ENCODE peak calls at places on chromosomes 7 and 10, in five cellular contexts. P is left lung, Y is NCI-H748 treated with DMSO at 0.1 percent for 48 hours, H is frontal cortex, A is occipital lobe. I is an unnamed sample.

GRCh38 chr7:94251-94801 is 98.0 kb upstream of the FAM20C start:
- DNase-seq in H (no peak), Y (no peak), A (no peak), P (no peak), I (no peak)

GRCh38 chr7:57769958-57770357 is 320.0 kb downstream of the ZNF716 start:
- DNase-seq in P (no peak), Y (no peak), H (no peak), A (no peak), I (no peak)

GRCh38 chr10:93993782-93994668 is at the start of gene PLCE1:
- DNase-seq in P (no peak), Y (peak), A (no peak), H (peak), I (peak)

GRCh38 chr10:16944081-16944922 is 127.1 kb upstream of the RSU1 start:
- DNase-seq in H (no peak), Y (no peak), P (no peak), A (no peak), I (no peak)

GRCh38 chr10:60521974-60522405 is 132.3 kb upstream of the ANK3 start:
- DNase-seq in P (no peak), A (no peak), H (no peak), Y (no peak), I (peak)

GRCh38 chr10:132129431-132129830 is 57.3 kb upstream of the DPYSL4 start:
- DNase-seq in P (no peak), Y (no peak), H (no peak), A (no peak), I (no peak)

GRCh38 chr7:6248581-6248980 is 23.8 kb downstream of the CYTH3 start:
- DNase-seq in H (no peak), P (no peak), A (no peak), Y (no peak), I (no peak)

GRCh38 chr10:124701881-124702656 is 42.1 kb downstream of the FAM53B start:
- DNase-seq in H (no peak), P (no peak), Y (no peak), A (no peak), I (no peak)

GRCh38 chr7:153939177-153939576 is 113.0 kb upstream of the DPP6 start:
- DNase-seq in H (no peak), A (no peak), Y (no peak), P (no peak), I (peak)

GRCh38 chr10:48444266-48444665 is 137.8 kb downstream of the MAPK8 start:
- DNase-seq in A (no peak), P (no peak), H (peak), Y (no peak), I (peak)

GRCh38 chr7:131769241-131769640 is 212.8 kb upstream of the PODXL start:
- DNase-seq in P (no peak), Y (no peak), H (no peak), A (no peak), I (no peak)

GRCh38 chr10:94963901-94964300 is 25.4 kb downstream of the CYP2C9 start:
- DNase-seq in Y (peak), P (no peak), A (no peak), H (no peak), I (no peak)

GRCh38 chr7:77415474-77415821 is 701 bp downstream of the GSAP start:
- DNase-seq in Y (no peak), H (peak), P (no peak), A (no peak), I (no peak)